ENCODE peak calls at places on chromosomes 1 and 21, in six cellular contexts. F, B, S, I, D and H are unnamed samples. For H3K4me1, the result is how much of the 10 kb centered on the place peaks cover.

GRCh38 chr1:23904748-23905357 is 8.3 kb downstream of the CNR2 start:
- DNase-seq in F (no peak), B (no peak), S (no peak), I (no peak), D (no peak), H (no peak)

GRCh38 chr1:89804646-89805237 is 16.1 kb upstream of the LRRC8D start:
- DNase-seq in F (peak), B (peak), S (peak), I (peak), D (peak), H (peak)

GRCh38 chr1:90317628-90318027 is 322.7 kb downstream of the ZNF326 start:
- DNase-seq in F (no peak), B (no peak), S (no peak), I (no peak), D (no peak), H (no peak)

GRCh38 chr1:61641578-61642336 is 83.2 kb downstream of the TM2D1 start:
- DNase-seq in F (peak), B (peak), S (peak), I (peak), D (peak), H (peak)

GRCh38 chr1:94648225-94649007 is 106.9 kb upstream of the F3 start:
- DNase-seq in F (no peak), B (no peak), S (peak), I (peak), D (peak), H (peak)

GRCh38 chr1:165444897-165445370 is at the start of gene RXRG:
- DNase-seq in F (peak), B (no peak), S (peak), I (peak), D (no peak), H (peak)

GRCh38 chr1:23914921-23915320 is 1.8 kb upstream of the CNR2 start:
- DNase-seq in F (no peak), B (no peak), S (no peak), I (no peak), D (no peak), H (no peak)

GRCh38 chr1:226064168-226064815 is 1.8 kb downstream of the H3-3A start:
- DNase-seq in F (peak), B (peak), S (peak), I (no peak), D (no peak), H (no peak)

GRCh38 chr1:74822851-74823443 is 90.0 kb downstream of the TYW3 start:
- DNase-seq in F (no peak), B (no peak), S (no peak), I (no peak), D (no peak), H (no peak)

GRCh38 chr21:34545079-34545884 is 33.3 kb upstream of the KCNE1 start:
- DNase-seq in F (no peak), B (peak), S (peak), I (no peak), D (peak), H (peak)

GRCh38 chr1:108080448-108080847 is 115.5 kb upstream of the VAV3 start:
- DNase-seq in F (no peak), B (no peak), S (no peak), I (no peak), D (no peak), H (no peak)
- H3K4me3 ChIP-seq in F (peak), B (no peak), S (no peak), I (no peak), D (no peak), H (no peak)

GRCh38 chr1:54244655-54245054 is 44.7 kb downstream of the MRPL37 start:
- DNase-seq in F (no peak), B (no peak), S (no peak), I (no peak), D (no peak), H (no peak)

GRCh38 chr1:54243022-54243421 is 43.1 kb downstream of the MRPL37 start:
- DNase-seq in F (no peak), B (no peak), S (no peak), I (peak), D (no peak), H (no peak)

GRCh38 chr1:54246097-54246721 is 46.2 kb downstream of the MRPL37 start:
- DNase-seq in F (no peak), B (no peak), S (no peak), I (no peak), D (no peak), H (peak)

GRCh38 chr1:54247858-54248257 is 47.9 kb downstream of the MRPL37 start:
- DNase-seq in F (no peak), B (no peak), S (no peak), I (no peak), D (no peak), H (no peak)

DNA sequence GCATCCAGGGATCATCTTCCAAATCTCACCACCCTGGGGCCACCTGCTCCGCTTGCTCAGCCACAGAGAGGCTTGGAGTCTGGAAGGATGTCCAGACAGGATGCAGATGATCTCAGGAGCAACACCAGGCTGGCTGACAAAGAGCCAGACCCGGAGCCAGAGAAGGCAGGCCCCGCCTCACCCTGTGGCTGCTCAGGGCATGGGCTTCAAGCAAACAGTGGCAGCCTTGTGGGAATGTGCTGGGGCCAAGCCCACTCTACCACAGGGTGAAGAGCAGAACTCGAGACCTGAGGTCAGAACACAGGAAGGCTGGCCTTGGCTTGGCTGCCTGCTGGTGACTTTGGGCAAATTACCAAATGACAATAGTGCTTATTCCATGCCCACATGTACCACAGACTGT is 45.5 kb downstream of the MRPL37 start:
- DNase-seq in F (no peak), B (no peak), S (peak), I (peak), D (no peak), H (peak)
- H3K27ac ChIP-seq in F (no peak), B (no peak), S (no peak), I (no peak), D (no peak), H (no peak)

GRCh38 chr1:38549191-38549590 is 310.4 kb downstream of the RRAGC start:
- DNase-seq in F (no peak), B (no peak), S (no peak), I (no peak), D (no peak), H (no peak)
- H3K4me1 ChIP-seq in F (under half), B (under half), S (under half), I (under half), D (under half), H (under half)

DNA sequence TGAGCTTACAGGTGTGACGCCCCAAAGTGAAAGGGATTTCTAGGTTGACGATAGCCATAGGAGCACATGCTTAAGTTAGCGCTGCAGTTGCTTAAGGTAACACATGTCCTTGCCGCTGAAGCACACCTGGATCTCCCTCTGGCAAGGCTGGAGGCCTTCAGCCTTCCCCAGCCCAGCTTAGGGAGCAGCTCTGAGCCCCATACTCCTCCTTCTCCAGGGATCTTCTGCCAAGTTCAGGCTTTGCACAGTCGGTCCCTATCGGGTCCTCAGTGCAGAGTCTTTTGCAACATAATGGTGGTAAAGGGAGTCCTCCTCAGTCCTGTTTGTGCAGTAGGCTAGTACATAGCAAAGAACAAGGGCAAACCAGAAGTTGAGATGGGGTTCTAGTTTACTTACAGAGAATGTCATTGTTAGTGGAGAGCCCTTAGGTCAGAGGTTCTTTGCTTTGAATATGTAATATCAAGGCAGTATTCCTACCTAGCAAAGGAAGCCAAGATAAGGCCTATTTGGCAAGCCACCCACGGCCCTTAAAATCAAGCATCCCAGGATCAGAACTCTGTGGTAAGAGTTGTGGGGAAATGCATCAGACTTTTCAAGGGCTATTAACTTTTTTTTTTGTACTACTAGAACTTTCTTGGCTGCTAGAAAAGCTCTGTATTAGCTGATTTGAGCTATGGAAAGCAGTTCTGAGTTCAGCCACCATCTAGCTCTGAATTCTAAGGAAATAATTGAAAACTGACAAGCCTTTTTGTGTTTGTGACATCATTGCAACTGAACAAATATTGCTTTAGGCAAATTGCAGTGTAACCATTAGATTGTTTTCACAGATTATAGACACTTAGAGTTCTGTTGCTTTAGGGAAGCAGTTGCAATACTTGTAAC is 1.4 kb downstream of the EVA1C start:
- DNase-seq in F (peak), B (peak), S (peak), I (no peak), D (no peak), H (no peak)
- H3K4me3 ChIP-seq in F (no peak), B (peak), S (no peak), I (peak), D (no peak), H (no peak)

DNA sequence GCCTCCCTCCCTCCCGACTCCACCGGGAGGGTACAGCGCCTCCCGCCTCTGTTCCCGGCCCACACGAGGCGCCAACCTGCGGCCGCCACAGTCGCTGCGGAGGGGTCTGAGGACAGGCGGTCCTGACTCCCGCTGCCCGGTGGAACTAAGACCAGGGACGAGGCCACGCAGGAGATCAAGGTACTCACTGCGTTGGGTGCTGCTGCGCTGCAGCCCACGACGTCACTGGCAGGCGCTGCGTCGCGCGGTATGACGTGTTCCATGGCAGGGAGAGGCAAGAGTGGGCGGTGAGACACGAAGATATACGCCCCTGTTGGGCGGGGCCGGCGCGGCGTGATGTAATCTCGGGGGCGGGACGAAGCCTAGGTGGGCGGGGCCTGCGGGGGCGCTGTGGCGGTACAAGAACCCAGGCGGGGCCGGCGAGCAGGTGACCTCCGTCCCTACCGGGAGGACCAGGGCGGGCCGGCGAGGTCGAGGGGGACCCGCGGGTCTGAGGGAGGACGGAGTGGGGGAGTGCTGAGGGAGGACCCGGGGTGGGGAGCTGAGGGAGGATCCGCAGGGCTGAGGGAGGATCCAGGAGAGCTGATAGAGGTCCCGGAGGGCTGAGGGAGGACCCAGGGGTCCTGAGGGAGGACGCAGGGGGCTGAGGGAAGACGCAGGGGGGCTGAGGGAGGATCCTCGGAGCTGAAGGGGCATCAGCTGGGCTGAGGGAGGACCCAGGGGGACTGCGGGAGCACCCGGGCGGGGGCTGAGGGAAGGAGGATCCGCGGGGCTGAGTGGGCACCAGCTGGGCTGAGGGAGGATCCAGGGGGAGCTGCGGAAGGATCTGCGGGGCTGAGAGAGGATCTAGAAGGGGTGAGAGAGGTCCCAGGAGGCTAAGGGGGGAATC is at the start of gene MRPL55:
- DNase-seq in F (peak), B (peak), S (peak), I (peak), D (peak), H (peak)
- H3K27ac ChIP-seq in F (peak), B (peak), S (peak), I (peak), D (peak), H (peak)

DNA sequence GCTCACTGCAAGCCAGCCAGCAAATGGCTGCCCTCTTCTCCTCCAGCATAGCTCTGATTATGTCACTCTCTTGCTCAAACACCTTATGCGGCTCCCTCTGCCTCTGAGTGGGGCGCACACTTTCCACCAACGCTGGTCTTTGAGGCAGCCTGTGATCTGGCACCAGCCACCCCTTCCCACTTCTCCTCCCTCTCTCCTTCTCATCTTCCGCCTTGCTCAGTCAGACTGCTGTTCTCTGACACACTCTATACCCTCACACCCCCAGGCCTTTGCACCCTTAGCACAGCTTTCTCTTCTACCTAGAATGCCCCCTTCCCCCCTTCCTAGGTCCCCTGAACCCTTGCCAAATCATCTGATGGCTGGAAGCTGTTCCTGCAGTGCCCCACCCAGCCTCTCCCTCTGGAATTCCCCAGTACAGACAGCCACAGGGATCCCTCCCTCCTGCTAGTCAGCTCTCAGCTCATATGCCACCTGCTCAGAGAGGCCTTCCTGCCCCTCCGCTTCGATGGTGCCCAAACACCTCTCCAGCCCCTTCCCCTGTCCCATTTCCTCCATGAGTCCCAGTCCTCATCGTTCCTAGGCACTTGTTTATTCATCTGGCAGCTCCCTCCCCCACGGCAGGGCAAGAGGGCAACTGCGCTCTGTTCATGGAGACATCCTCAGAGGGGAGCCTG is 21.8 kb upstream of the PEF1 start:
- DNase-seq in F (no peak), B (peak), S (peak), I (no peak), D (peak), H (no peak)
- H3K4me1 ChIP-seq in F (under half), B (under half), S (under half), I (under half), D (under half), H (under half)

DNA sequence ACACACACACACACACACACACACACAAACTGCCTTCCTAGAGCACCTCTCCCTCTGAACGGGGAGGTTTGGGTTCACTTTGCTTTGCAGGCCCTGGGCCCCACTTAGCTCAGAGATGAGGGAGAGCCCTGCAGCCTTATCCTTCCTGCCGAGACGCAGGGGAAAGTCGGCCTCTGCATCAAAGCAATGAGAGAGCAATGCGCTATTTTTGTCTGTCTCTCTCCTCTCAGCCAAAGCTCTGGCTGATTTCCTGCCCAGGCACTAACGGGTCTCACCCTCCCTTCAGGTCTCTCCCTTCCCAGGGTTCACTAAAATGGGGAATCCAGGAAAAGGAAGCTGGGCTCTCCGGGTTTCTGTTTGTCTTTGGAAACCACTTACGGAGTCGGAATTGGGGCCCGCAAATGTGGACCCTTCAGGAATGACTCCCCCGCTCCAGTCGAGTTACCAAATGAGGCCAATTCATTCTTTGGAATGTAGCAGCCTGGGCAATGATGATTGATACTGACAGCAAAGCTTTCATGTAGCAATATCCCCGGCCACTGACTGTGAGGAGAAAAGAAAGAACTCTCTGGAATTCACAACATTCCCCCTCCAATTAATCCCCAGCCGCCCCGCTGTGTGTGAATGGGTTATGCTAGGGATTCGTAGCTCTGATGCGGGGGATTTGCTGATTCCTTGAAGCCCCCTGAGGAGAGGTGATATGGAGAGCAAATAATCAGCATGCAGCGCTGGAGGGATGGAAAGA is 61.5 kb upstream of the WLS start:
- DNase-seq in F (no peak), B (no peak), S (peak), I (no peak), D (no peak), H (no peak)
- H3K4me3 ChIP-seq in F (no peak), B (no peak), S (peak), I (no peak), D (no peak), H (no peak)

GRCh38 chr1:31715097-31715872 is 11.5 kb upstream of the COL16A1 start:
- DNase-seq in F (no peak), B (peak), S (peak), I (peak), D (peak), H (peak)

GRCh38 chr1:31712041-31712440 is 8.2 kb upstream of the COL16A1 start:
- DNase-seq in F (no peak), B (no peak), S (peak), I (no peak), D (peak), H (no peak)

GRCh38 chr1:31712625-31713024 is 8.8 kb upstream of the COL16A1 start:
- DNase-seq in F (no peak), B (peak), S (peak), I (no peak), D (peak), H (no peak)

GRCh38 chr1:31715873-31716220 is 12.0 kb upstream of the COL16A1 start:
- DNase-seq in F (no peak), B (no peak), S (no peak), I (no peak), D (no peak), H (no peak)

GRCh38 chr1:31714442-31715096 is 10.8 kb upstream of the COL16A1 start:
- DNase-seq in F (peak), B (peak), S (peak), I (peak), D (peak), H (peak)
- H3K27ac ChIP-seq in F (no peak), B (peak), S (peak), I (peak), D (peak), H (peak)